ENCODE peak calls at places on chromosomes 1 and 21, in four cellular contexts. D is CD8-positive, alpha-beta memory T cell; W is testis; B is uterus. E is an unnamed sample. For H3K4me1, the result is how much of the 10 kb centered on the place peaks cover.

GRCh38 chr21:31326478-31327247 is 17.4 kb downstream of the TIAM1 start:
- DNase-seq in D (no peak), W (no peak), B (no peak), E (no peak)

GRCh38 chr1:63663301-63663700 is 70.1 kb downstream of the PGM1 start:
- DNase-seq in D (no peak), W (no peak), B (no peak), E (no peak)

GRCh38 chr1:23194119-23194984 is 22.9 kb downstream of the HTR1D start:
- DNase-seq in D (no peak), W (no peak), B (no peak), E (no peak)

GRCh38 chr1:145999321-146000024 is 3.1 kb upstream of the TXNIP start:
- DNase-seq in D (peak), W (no peak), B (peak), E (no peak)

GRCh38 chr1:156868341-156868740 is 7.7 kb downstream of the NTRK1 start:
- DNase-seq in D (no peak), W (no peak), B (no peak), E (no peak)

GRCh38 chr1:39721664-39722063 is 17.0 kb upstream of the PPIE start:
- DNase-seq in D (no peak), W (no peak), B (no peak), E (no peak)

GRCh38 chr1:88404582-88404981 is 279.5 kb upstream of the PKN2 start:
- DNase-seq in D (no peak), W (no peak), B (no peak), E (no peak)

GRCh38 chr1:221268295-221268694 is 389.1 kb downstream of the HLX start:
- DNase-seq in D (no peak), W (no peak), B (no peak), E (no peak)

GRCh38 chr1:153652795-153653507 is 5.6 kb upstream of the SNAPIN start:
- DNase-seq in D (no peak), W (no peak), B (no peak), E (peak)

GRCh38 chr1:231334079-231334666 is 3.5 kb downstream of the EXOC8 start:
- DNase-seq in D (no peak), W (no peak), B (no peak), E (no peak)

GRCh38 chr1:41540886-41541591 is 56.6 kb upstream of the EDN2 start:
- DNase-seq in D (no peak), W (no peak), B (peak), E (peak)

GRCh38 chr1:183033205-183033604 is 10.0 kb downstream of the LAMC1 start:
- DNase-seq in D (no peak), W (no peak), B (no peak), E (no peak)

GRCh38 chr1:242011879-242012674 is 13.2 kb upstream of the MAP1LC3C start:
- DNase-seq in D (no peak), W (no peak), B (peak), E (no peak)

GRCh38 chr1:206872139-206872538 is 6.7 kb downstream of the IL20 start:
- DNase-seq in D (no peak), W (no peak), B (no peak), E (no peak)

GRCh38 chr1:230153655-230154296 is 86.7 kb downstream of the GALNT2 start:
- DNase-seq in D (no peak), W (peak), B (no peak), E (no peak)

GRCh38 chr1:36602189-36602588 is 119.5 kb upstream of the CSF3R start:
- DNase-seq in D (no peak), W (no peak), B (no peak), E (no peak)

GRCh38 chr1:36597514-36597913 is 114.8 kb upstream of the CSF3R start:
- DNase-seq in D (no peak), W (no peak), B (no peak), E (no peak)

GRCh38 chr1:36595921-36596320 is 113.2 kb upstream of the CSF3R start:
- DNase-seq in D (no peak), W (no peak), B (no peak), E (no peak)

GRCh38 chr1:36603461-36603860 is 120.7 kb upstream of the CSF3R start:
- DNase-seq in D (no peak), W (no peak), B (no peak), E (no peak)

GRCh38 chr1:36599828-36600227 is 117.1 kb upstream of the CSF3R start:
- DNase-seq in D (no peak), W (no peak), B (no peak), E (no peak)
- H3K4me1 ChIP-seq in D (under half), W (under half), B (under half), E (under half)

GRCh38 chr1:26277719-26278118 is 2.2 kb upstream of the SH3BGRL3 start:
- DNase-seq in D (no peak), W (no peak), B (no peak), E (no peak)

GRCh38 chr1:26279598-26280332 is at the start of gene SH3BGRL3:
- DNase-seq in D (peak), W (peak), B (peak), E (peak)

GRCh38 chr1:26278303-26278702 is 1.6 kb upstream of the SH3BGRL3 start:
- DNase-seq in D (no peak), W (no peak), B (no peak), E (peak)

GRCh38 chr1:26280333-26281042 is 602 bp downstream of the SH3BGRL3 start:
- DNase-seq in D (peak), W (no peak), B (no peak), E (peak)

DNA sequence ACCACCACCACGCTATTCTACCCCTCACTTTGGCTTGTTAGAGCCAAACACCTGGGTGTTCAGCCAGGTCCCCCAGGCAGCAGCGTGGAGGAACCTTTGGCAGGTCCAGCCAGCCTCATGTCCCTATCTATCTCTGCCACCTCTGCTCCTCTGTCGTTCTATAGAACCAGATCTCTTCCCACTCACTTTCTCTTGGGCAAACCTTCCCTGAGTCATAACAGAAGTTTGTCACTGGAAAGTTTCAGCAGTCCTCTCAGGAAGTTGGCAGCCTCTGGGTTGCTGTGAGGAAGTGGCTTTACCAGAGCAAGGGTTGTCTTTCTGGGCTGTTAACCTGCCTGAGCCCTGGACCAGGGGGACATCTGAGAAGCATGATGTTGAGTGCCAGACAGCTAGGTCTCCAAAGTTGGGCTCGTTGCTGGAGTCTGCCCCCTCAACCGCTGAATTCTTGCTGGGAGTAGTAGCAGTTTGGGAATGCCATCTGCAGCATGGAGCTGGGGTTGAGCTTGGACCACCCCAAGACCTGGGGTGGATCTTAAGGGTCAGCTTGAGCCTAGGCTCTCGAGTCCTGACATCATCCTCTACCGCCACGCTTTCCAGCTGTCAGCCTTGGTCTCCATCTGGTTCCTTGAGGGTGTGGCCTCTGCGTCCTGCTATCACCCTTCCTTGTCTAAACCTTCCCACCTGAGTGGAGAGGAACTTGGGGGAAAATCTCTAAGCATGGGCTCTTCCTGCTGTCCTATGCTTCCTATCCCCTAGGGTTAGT is 870 bp upstream of the SH3BGRL3 start:
- DNase-seq in D (no peak), W (no peak), B (no peak), E (peak)
- H3K4me1 ChIP-seq in D (half or more), W (under half), B (under half), E (under half)

GRCh38 chr1:203669739-203670138 is 43.1 kb downstream of the ATP2B4 start:
- DNase-seq in D (no peak), W (no peak), B (no peak), E (no peak)
- H3K4me1 ChIP-seq in D (under half), W (under half), B (under half), E (under half)

DNA sequence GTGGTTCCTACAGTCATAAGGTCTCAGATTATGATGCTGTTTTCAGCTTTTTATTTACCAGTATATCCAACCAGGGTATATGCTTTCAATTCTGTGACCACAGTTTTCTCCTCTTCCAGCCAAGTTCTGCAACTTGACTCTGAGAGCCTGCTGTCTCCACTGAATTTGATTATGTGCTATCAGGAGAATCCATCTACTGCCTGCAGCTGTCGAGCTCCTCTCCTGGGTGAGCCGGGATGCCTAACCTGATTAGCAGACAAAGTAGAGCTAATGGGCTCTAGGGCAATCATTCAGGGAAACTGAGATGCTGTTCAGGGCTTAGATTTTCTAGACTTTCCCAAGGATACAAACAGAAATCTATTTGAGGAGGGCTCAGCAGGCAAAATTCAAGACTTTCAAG is 271.5 kb upstream of the BEND5 start:
- DNase-seq in D (no peak), W (no peak), B (no peak), E (no peak)
- H3K4me1 ChIP-seq in D (under half), W (under half), B (under half), E (under half)

DNA sequence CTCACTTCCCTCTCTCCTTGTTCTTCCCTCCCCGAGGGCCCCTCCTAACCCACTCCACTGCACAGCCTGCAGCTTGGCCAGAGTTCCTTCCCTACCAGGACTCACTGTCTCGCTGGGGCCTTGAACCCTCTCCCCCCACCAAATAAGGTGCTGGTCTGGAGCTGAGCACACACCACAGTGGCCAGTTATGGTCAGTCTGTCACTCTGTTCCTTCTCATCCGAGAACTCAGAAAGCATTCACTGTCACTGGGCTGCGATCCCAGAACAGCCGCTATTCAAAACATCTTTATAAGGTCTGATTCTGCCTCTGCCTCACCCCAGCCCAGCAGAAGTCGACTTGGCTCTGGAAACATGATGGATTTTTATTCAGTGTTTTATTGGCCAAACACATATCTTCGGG is 19.8 kb upstream of the LBR start:
- DNase-seq in D (no peak), W (peak), B (peak), E (no peak)
- H3K4me1 ChIP-seq in D (under half), W (under half), B (under half), E (under half)